ENCODE peak calls at places on chromosomes 5 and 9, in nine cellular contexts. P is activated T-helper 1 cell treated with anti-CD3 and anti-CD28 coated beads, Interleukin-12 subunit alpha, Interleukin-12 subunit beta, Interleukin-2, Interleukin-4 antibody, amounts not matched to agents 30 ng/mL and 10 ng/mL and 1 ng/mL, durations not matched to agents 14 hours and 24 hours and 36 hours; H is islet precursor cell; A is effector memory CD4-positive, alpha-beta T cell; Y is neuronal stem cell; R is brain microvascular endothelial cell; L is tibial artery; X is psoas muscle; V is AG08395. F is an unnamed sample.
A peak's percentile ranks its signal among the peaks of the same experiment; 100 is the strongest.

GRCh38 chr9:135925496-135926133 is 18.3 kb upstream of the CAMSAP1 start:
- DNase-seq in P (peak; percentile 41), L (no peak), Y (no peak), A (no peak), X (no peak), H (no peak), V (no peak), R (no peak), F (no peak)

GRCh38 chr5:159887050-159887449 is 29.2 kb upstream of the ADRA1B start:
- DNase-seq in V (no peak), R (no peak), X (no peak), H (no peak), P (no peak), A (no peak), L (no peak), Y (no peak), F (no peak)

GRCh38 chr5:124310453-124310852 is 436.0 kb downstream of the ZNF608 start:
- DNase-seq in V (no peak), R (no peak), P (no peak), A (no peak), L (no peak), X (no peak), Y (no peak), H (no peak), F (no peak)

GRCh38 chr9:72909428-72909827 is 43.4 kb downstream of the ALDH1A1 start:
- DNase-seq in R (no peak), L (no peak), H (no peak), X (no peak), P (no peak), Y (no peak), V (no peak), A (no peak), F (no peak)

GRCh38 chr9:97366476-97366875 is 45.4 kb upstream of the TDRD7 start:
- DNase-seq in R (no peak), A (no peak), V (no peak), H (peak; percentile 40), X (no peak), P (no peak), L (no peak), Y (no peak), F (no peak)

GRCh38 chr5:178116406-178116885 is 3.1 kb downstream of the N4BP3 start:
- DNase-seq in H (peak; percentile 58), Y (no peak), L (no peak), V (no peak), P (peak; percentile 54), A (peak; percentile 73), X (no peak), R (no peak), F (no peak)

GRCh38 chr5:81829242-81829641 is 78.3 kb upstream of the SSBP2 start:
- DNase-seq in L (peak; percentile 34), A (no peak), R (no peak), H (no peak), X (peak; percentile 29), V (no peak), P (no peak), Y (no peak), F (no peak)

GRCh38 chr5:128553747-128554146 is 15.7 kb upstream of the FBN2 start:
- DNase-seq in X (no peak), P (no peak), V (no peak), Y (no peak), A (no peak), R (no peak), H (no peak), L (no peak), F (no peak)

GRCh38 chr9:137136926-137137607 is 1.9 kb upstream of the GRIN1 start:
- DNase-seq in Y (no peak), X (no peak), A (no peak), P (no peak), H (no peak), V (no peak), R (no peak), L (no peak), F (no peak)

GRCh38 chr5:52007230-52007858 is 624.1 kb downstream of the ISL1 start:
- DNase-seq in P (no peak), V (peak; percentile 6), Y (no peak), L (no peak), H (peak; percentile 59), R (peak; percentile 4), A (no peak), X (no peak), F (no peak)

GRCh38 chr5:16539169-16539666 is 73.6 kb upstream of the ZNF622 start:
- DNase-seq in R (peak; percentile 83), Y (no peak), L (peak; percentile 88), X (peak; percentile 79), P (no peak), A (no peak), V (peak; percentile 94), H (no peak), F (peak; percentile 78)

GRCh38 chr5:59744531-59744992 is 149.0 kb downstream of the PDE4D start:
- DNase-seq in H (no peak), Y (no peak), P (no peak), A (no peak), L (no peak), V (no peak), X (no peak), R (peak; percentile 46), F (no peak)

GRCh38 chr9:347667-348292 is 133.1 kb downstream of the DOCK8 start:
- DNase-seq in Y (peak; percentile 5), H (peak; percentile 18), R (no peak), A (no peak), V (peak; percentile 45), L (no peak), P (no peak), X (no peak), F (no peak)

GRCh38 chr5:97600486-97600885 is 417.4 kb upstream of the RIOK2 start:
- DNase-seq in Y (no peak), X (no peak), P (no peak), A (no peak), V (peak; percentile 22), R (no peak), H (no peak), L (no peak), F (no peak)

GRCh38 chr5:14681236-14681752 is 16.8 kb downstream of the OTULIN start:
- DNase-seq in P (no peak), X (no peak), V (no peak), L (no peak), A (no peak), Y (no peak), H (no peak), R (no peak), F (no peak)

GRCh38 chr5:445591-445990 is 2.6 kb downstream of the EXOC3 start:
- DNase-seq in Y (no peak), H (no peak), P (no peak), L (peak; percentile 0), R (no peak), V (no peak), X (no peak), A (no peak), F (peak; percentile 11)

GRCh38 chr9:134585021-134585561 is 56.5 kb upstream of the COL5A1 start:
- DNase-seq in R (no peak), L (no peak), Y (no peak), P (no peak), V (no peak), A (no peak), X (no peak), H (no peak), F (no peak)

GRCh38 chr5:66713998-66714397 is 117.8 kb downstream of the MAST4 start:
- DNase-seq in P (no peak), A (no peak), V (no peak), X (no peak), R (peak; percentile 57), H (peak; percentile 77), L (no peak), Y (no peak), F (no peak)

GRCh38 chr5:143041972-143042770 is 272.0 kb downstream of the ARHGAP26 start:
- DNase-seq in V (no peak), X (no peak), L (no peak), P (no peak), R (peak; percentile 51), Y (no peak), A (no peak), H (no peak), F (no peak)

GRCh38 chr5:56323505-56323904 is 90.4 kb upstream of the ANKRD55 start:
- DNase-seq in R (peak; percentile 59), L (no peak), Y (no peak), A (no peak), P (no peak), V (peak; percentile 79), X (no peak), H (peak; percentile 84), F (no peak)

GRCh38 chr5:134877159-134877558 is 3.0 kb downstream of the TXNDC15 start:
- DNase-seq in Y (no peak), A (no peak), R (no peak), H (no peak), P (no peak), L (no peak), V (no peak), X (no peak), F (no peak)

GRCh38 chr9:69155341-69156030 is 18.6 kb upstream of the TJP2 start:
- DNase-seq in H (peak; percentile 97), L (no peak), P (no peak), X (no peak), R (no peak), A (no peak), V (no peak), Y (no peak), F (no peak)

GRCh38 chr9:33202552-33203300 is 35.6 kb upstream of the B4GALT1 start:
- DNase-seq in Y (no peak), P (peak; percentile 49), X (peak; percentile 41), L (peak; percentile 54), H (no peak), A (no peak), V (peak; percentile 58), R (peak; percentile 84), F (peak; percentile 68)

GRCh38 chr5:15877905-15878304 is 301.7 kb downstream of the MARCHF11 start:
- DNase-seq in V (no peak), A (no peak), R (no peak), L (no peak), Y (no peak), X (no peak), H (no peak), P (no peak), F (no peak)

GRCh38 chr5:38104497-38105230 is 153.7 kb upstream of the EGFLAM start:
- DNase-seq in L (no peak), H (peak; percentile 76), P (no peak), X (no peak), Y (peak; percentile 20), V (no peak), A (no peak), R (peak; percentile 19), F (no peak)

GRCh38 chr5:1963941-1964451 is 81.3 kb upstream of the IRX4 start:
- DNase-seq in X (no peak), R (no peak), P (no peak), H (peak; percentile 24), V (no peak), A (no peak), L (no peak), Y (no peak), F (no peak)

GRCh38 chr9:92190536-92190790 is 75.2 kb upstream of the SPTLC1 start:
- DNase-seq in X (no peak), H (no peak), V (no peak), Y (no peak), A (no peak), R (no peak), L (no peak), P (no peak), F (no peak)

GRCh38 chr5:73238873-73239272 is 65.9 kb downstream of the TMEM174 start:
- DNase-seq in V (no peak), L (no peak), P (no peak), Y (no peak), A (no peak), H (no peak), R (no peak), X (no peak), F (no peak)

GRCh38 chr9:94768766-94769165 is 42.3 kb downstream of the AOPEP start:
- DNase-seq in Y (no peak), X (no peak), R (no peak), H (no peak), A (no peak), V (no peak), L (no peak), P (no peak), F (no peak)

GRCh38 chr5:179166171-179166885 is 106.2 kb downstream of the ZNF354C start:
- DNase-seq in X (no peak), P (no peak), L (no peak), A (no peak), Y (no peak), V (no peak), H (peak; percentile 36), R (no peak), F (peak; percentile 19)

GRCh38 chr5:79544136-79544535 is 30.2 kb upstream of the HOMER1 start:
- DNase-seq in P (no peak), L (peak; percentile 22), X (peak; percentile 44), H (no peak), R (no peak), A (no peak), V (no peak), Y (no peak), F (peak; percentile 27)

F was measured in left cardiac atrium.